ENCODE peak calls at places on chromosomes 12 and 14, in five cellular contexts. G, E, N, X and O are unnamed samples.

GRCh38 chr12:126953365-126953889 is 1313.5 kb upstream of the TMEM132C start:
- DNase-seq in G (no peak), E (no peak), N (no peak), X (no peak), O (no peak)

GRCh38 chr14:75835156-75836141 is 146.3 kb downstream of the TGFB3 start:
- DNase-seq in G (no peak), E (no peak), N (no peak), X (no peak), O (no peak)

GRCh38 chr12:47901285-47902093 is 3.3 kb downstream of the VDR start:
- DNase-seq in G (no peak), E (no peak), N (no peak), X (no peak), O (no peak)

GRCh38 chr12:121598672-121599287 is 18.0 kb upstream of the KDM2B start:
- DNase-seq in G (no peak), E (no peak), N (no peak), X (no peak), O (no peak)

GRCh38 chr12:57765003-57765697 is 1.7 kb downstream of the CYP27B1 start:
- DNase-seq in G (peak; percentile 83), E (no peak), N (no peak), X (peak; percentile 33), O (no peak)

GRCh38 chr12:29695026-29695425 is 88.7 kb downstream of the TMTC1 start:
- DNase-seq in G (no peak), E (no peak), N (no peak), X (no peak), O (no peak)

GRCh38 chr12:132141976-132142678 is 2.0 kb downstream of the DDX51 start:
- DNase-seq in G (peak; percentile 52), E (no peak), N (no peak), X (no peak), O (no peak)

GRCh38 chr12:83143937-83144336 is 457.2 kb downstream of the TMTC2 start:
- DNase-seq in G (no peak), E (no peak), N (no peak), X (no peak), O (no peak)

GRCh38 chr12:124681779-124682391 is 114.5 kb upstream of the NCOR2 start:
- DNase-seq in G (no peak), E (no peak), N (no peak), X (no peak), O (no peak)

GRCh38 chr14:23094666-23095195 is at the start of gene ACIN1:
- DNase-seq in G (peak; percentile 98), E (peak; percentile 51), N (no peak), X (no peak), O (peak; percentile 58)

GRCh38 chr14:94227029-94227428 is 52.9 kb downstream of the PPP4R4 start:
- DNase-seq in G (no peak), E (no peak), N (no peak), X (no peak), O (no peak)

GRCh38 chr12:60194682-60195081 is 598.9 kb downstream of the SLC16A7 start:
- DNase-seq in G (no peak), E (no peak), N (no peak), X (no peak), O (no peak)

GRCh38 chr14:77485901-77486678 is 12.5 kb downstream of the ISM2 start:
- DNase-seq in G (no peak), E (no peak), N (no peak), X (no peak), O (no peak)

GRCh38 chr12:75592638-75593335 is 81.4 kb upstream of the KRR1 start:
- DNase-seq in G (no peak), E (no peak), N (no peak), X (no peak), O (no peak)

GRCh38 chr14:92924247-92924646 is 1.3 kb downstream of the CHGA start:
- DNase-seq in G (no peak), E (no peak), N (no peak), X (no peak), O (no peak)

GRCh38 chr12:56602239-56602638 is 27.9 kb downstream of the BAZ2A start:
- DNase-seq in G (no peak), E (no peak), N (no peak), X (no peak), O (no peak)

GRCh38 chr14:101465795-101466448 is 95.4 kb upstream of the DIO3 start:
- DNase-seq in G (no peak), E (no peak), N (no peak), X (no peak), O (no peak)

GRCh38 chr12:93089805-93090569 is 160.9 kb upstream of the EEA1 start:
- DNase-seq in G (no peak), E (no peak), N (no peak), X (no peak), O (no peak)

GRCh38 chr14:71220462-71220861 is 313.2 kb downstream of the PCNX1 start:
- DNase-seq in G (no peak), E (no peak), N (no peak), X (no peak), O (no peak)

GRCh38 chr14:80634106-80634758 is 307.3 kb downstream of the CEP128 start:
- DNase-seq in G (no peak), E (no peak), N (no peak), X (no peak), O (no peak)

GRCh38 chr14:52338282-52338681 is 24.2 kb downstream of the PTGER2 start:
- DNase-seq in G (no peak), E (no peak), N (no peak), X (no peak), O (no peak)

GRCh38 chr12:128820723-128821432 is 2.9 kb downstream of the SLC15A4 start:
- DNase-seq in G (peak; percentile 44), E (no peak), N (no peak), X (peak; percentile 58), O (no peak)

GRCh38 chr12:19428261-19428660 is 11.0 kb upstream of the AEBP2 start:
- DNase-seq in G (no peak), E (no peak), N (no peak), X (peak; percentile 23), O (no peak)

GRCh38 chr14:75068294-75069020 is 984 bp upstream of the ZC2HC1C start:
- DNase-seq in G (no peak), E (no peak), N (no peak), X (no peak), O (no peak)

GRCh38 chr12:5945071-5946008 is at the start of gene ANO2:
- DNase-seq in G (no peak), E (no peak), N (no peak), X (no peak), O (no peak)

GRCh38 chr12:108346022-108346633 is 7.0 kb upstream of the CMKLR1 start:
- DNase-seq in G (no peak), E (no peak), N (no peak), X (no peak), O (no peak)

GRCh38 chr12:26011099-26011498 is 52.6 kb downstream of the RASSF8 start:
- DNase-seq in G (no peak), E (no peak), N (no peak), X (no peak), O (no peak)

GRCh38 chr12:19683178-19683927 is 244.1 kb downstream of the AEBP2 start:
- DNase-seq in G (no peak), E (no peak), N (no peak), X (no peak), O (no peak)

GRCh38 chr14:55807059-55807499 is 227.1 kb downstream of the KTN1 start:
- DNase-seq in G (peak; percentile 69), E (peak; percentile 55), N (peak; percentile 96), X (peak; percentile 90), O (peak; percentile 71)

GRCh38 chr12:6961695-6962284 is 8.7 kb downstream of the PHB2 start:
- DNase-seq in G (peak; percentile 80), E (no peak), N (peak; percentile 86), X (no peak), O (no peak)

GRCh38 chr14:73763396-73763795 is 49.2 kb upstream of the PNMA1 start:
- DNase-seq in G (no peak), E (no peak), N (peak; percentile 79), X (no peak), O (no peak)

GRCh38 chr12:17372508-17372907 is 717.5 kb downstream of the RERGL start:
- DNase-seq in G (no peak), E (no peak), N (no peak), X (no peak), O (no peak)

GRCh38 chr12:47276253-47277070 is 196.7 kb upstream of the AMIGO2 start:
- DNase-seq in G (no peak), E (peak; percentile 22), N (peak; percentile 79), X (peak; percentile 84), O (peak; percentile 38)